ENCODE peak calls at places on chromosomes 3 and 15, in seven cellular contexts. U is naive thymus-derived CD4-positive, alpha-beta T cell; E is mesendoderm; L is cardiac muscle cell; R is hepatocyte; T is adipocyte; B is heart left ventricle. Y is an unnamed sample. For H3K36me3 and H3K27me3, the result is how much of the 10 kb centered on the place peaks cover.

GRCh38 chr15:78206326-78207109 is 27.8 kb downstream of the ACSBG1 start:
- DNase-seq in U (no peak), E (peak), L (no peak), R (peak), T (peak), B (no peak), Y (no peak)

GRCh38 chr15:30923429-30923828 is 19.7 kb downstream of the FAN1 start:
- DNase-seq in U (no peak), E (no peak), L (no peak), R (no peak), T (no peak), B (peak), Y (no peak)

GRCh38 chr3:50268703-50269451 is at the start of gene SEMA3B:
- DNase-seq in U (no peak), E (no peak), L (no peak), R (peak), T (peak), B (peak), Y (peak)

GRCh38 chr3:81425198-81425868 is 336.1 kb downstream of the GBE1 start:
- DNase-seq in U (no peak), E (peak), L (no peak), R (no peak), T (no peak), B (no peak), Y (no peak)

GRCh38 chr15:24956131-24956838 is 1.5 kb downstream of the SNRPN start:
- DNase-seq in U (peak), E (peak), L (peak), R (peak), T (peak), B (peak), Y (peak)

GRCh38 chr3:123488641-123489347 is 39.9 kb upstream of the ADCY5 start:
- DNase-seq in U (no peak), E (no peak), L (peak), R (no peak), T (no peak), B (no peak), Y (no peak)

GRCh38 chr3:39941941-39942340 is 132.5 kb downstream of the MYRIP start:
- DNase-seq in U (no peak), E (no peak), L (no peak), R (no peak), T (no peak), B (no peak), Y (no peak)

GRCh38 chr3:38614091-38614490 is 35.4 kb downstream of the SCN5A start:
- DNase-seq in U (no peak), E (no peak), L (no peak), R (no peak), T (no peak), B (no peak), Y (no peak)

GRCh38 chr3:12909710-12910109 is 68.3 kb upstream of the RPL32 start:
- DNase-seq in U (no peak), E (no peak), L (no peak), R (no peak), T (no peak), B (no peak), Y (no peak)

GRCh38 chr3:164365242-164365641 is 713.1 kb downstream of the SI start:
- DNase-seq in U (no peak), E (no peak), L (peak), R (no peak), T (peak), B (no peak), Y (no peak)

GRCh38 chr3:171768281-171768925 is 41.9 kb downstream of the PLD1 start:
- DNase-seq in U (no peak), E (no peak), L (no peak), R (no peak), T (no peak), B (no peak), Y (peak)

GRCh38 chr3:171775943-171776342 is 34.3 kb downstream of the PLD1 start:
- DNase-seq in U (no peak), E (no peak), L (no peak), R (no peak), T (no peak), B (no peak), Y (no peak)

GRCh38 chr3:171774516-171774915 is 35.8 kb downstream of the PLD1 start:
- DNase-seq in U (no peak), E (no peak), L (no peak), R (no peak), T (no peak), B (no peak), Y (no peak)

GRCh38 chr3:171772427-171773056 is 37.7 kb downstream of the PLD1 start:
- DNase-seq in U (no peak), E (peak), L (peak), R (peak), T (peak), B (peak), Y (peak)

DNA sequence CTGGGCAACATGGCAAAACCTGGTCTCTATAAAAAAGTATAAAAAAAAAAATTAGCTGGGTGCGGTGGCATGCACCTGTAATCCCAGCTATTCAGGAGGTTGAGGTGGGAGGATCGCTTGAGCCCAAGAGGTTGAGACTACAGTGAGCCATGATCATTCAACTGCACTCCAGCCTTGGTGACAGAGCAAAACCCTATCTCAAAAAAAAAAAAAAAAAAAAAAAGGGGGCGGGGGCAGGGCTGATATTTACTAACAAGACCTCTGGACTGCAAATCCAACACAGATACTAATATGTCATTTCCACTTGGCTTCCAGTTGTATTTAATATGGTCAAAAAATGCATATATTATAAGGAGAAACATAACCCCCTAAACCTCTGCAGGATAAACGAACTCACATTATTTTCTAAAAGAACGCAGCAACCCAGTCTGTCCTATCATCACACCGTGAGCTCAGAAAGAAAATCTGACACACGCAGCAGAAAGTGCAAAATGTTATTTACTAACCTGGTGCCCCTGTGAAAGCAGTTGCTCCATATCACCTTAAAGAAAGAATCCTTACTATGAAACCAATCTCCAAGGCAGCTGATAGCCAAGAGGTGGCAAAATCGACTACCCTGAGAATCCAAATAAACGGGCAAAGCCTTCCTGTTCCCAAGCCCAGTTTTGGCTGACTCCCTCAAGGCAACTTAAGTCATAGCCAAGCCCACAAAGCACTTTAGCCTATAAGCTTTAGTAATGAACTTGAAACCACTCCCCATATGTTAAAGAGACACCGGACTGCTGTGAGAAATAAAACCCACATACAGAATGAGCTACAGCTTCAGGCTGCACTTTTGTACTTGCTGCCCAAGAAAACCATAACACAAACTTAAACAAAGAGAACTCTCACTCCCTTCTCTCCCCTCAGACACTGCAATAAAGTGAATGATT is 39.3 kb downstream of the PLD1 start:
- DNase-seq in U (no peak), E (peak), L (peak), R (peak), T (peak), B (peak), Y (peak)
- H3K4me3 ChIP-seq in U (no peak), E (no peak), L (peak), R (peak), T (peak), B (peak), Y (no peak)

GRCh38 chr3:46991406-46992165 is 12.1 kb downstream of the NBEAL2 start:
- DNase-seq in U (no peak), E (no peak), L (no peak), R (no peak), T (no peak), B (no peak), Y (no peak)
- H3K36me3 ChIP-seq in U (under half), E (under half), L (under half), R (under half), T (under half), B (under half), Y (under half)

GRCh38 chr3:148863297-148863696 is 1.8 kb upstream of the CPA3 start:
- DNase-seq in U (no peak), E (no peak), L (no peak), R (no peak), T (no peak), B (no peak), Y (no peak)
- H3K27me3 ChIP-seq in U (under half), E (under half), L (half or more), R (under half), T (under half), B (under half), Y (under half)

DNA sequence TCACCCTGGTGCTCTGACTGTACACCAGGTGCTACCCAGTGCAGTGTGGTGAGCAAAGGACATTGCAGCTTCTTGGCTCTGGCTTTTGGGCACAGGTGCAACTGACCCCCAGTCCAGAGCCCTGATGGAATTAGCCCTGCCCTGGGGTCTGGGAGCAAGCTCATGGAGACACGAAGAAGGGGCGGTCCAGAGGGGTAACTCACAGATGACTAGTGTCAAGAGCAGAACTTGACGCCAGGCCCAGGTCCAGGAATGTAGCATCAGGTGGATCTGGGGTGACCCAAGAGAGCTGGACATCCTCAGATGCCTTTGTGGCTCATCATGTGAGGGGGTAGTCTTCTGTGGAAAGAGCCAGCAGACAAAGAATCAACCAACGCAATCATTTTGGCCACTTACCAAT is 88.9 kb downstream of the ASB7 start:
- DNase-seq in U (no peak), E (no peak), L (no peak), R (no peak), T (no peak), B (no peak), Y (no peak)
- H3K4me3 ChIP-seq in U (no peak), E (no peak), L (no peak), R (no peak), T (no peak), B (no peak), Y (no peak)

DNA sequence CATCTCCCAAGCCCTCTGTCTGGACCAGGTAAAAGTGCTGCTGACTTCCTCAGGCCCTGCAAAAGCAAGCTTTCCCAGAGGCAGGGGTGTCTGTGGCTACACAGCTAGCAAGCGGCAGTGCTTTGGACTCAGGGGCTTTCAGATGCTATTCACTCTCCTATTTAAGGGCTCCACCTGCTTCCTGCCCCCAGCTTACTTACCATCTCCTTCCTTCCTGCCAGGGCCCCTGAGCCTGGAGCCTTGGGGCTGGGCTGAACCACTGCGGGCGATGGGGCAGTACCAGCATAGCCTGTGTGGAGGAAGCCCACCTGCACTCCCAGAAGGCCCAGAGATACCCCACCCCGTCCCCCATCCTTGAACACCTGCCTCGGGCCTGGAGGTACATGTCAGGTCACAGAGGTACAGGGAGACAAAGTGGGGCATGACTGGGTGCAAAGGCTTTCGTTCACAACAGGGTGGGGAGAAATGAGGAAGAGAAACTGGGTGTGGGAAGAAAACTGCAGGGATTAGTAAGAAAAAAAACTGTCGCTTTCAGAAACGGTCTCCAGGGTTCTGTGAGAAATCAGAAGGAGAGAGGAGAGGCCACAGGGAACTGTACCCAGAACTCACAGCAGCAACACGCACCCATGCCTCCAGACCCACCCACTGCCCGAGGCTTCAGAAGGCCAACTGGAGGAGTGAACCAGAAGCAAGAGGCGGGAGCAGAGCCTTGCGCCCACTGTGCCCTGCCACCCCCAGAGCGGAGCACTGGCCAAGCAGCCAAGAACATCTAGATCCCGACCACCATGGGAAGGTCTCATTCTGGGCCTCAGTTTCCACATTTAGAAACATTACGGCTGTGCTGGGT is 49.5 kb downstream of the CCDC12 start:
- DNase-seq in U (no peak), E (no peak), L (no peak), R (peak), T (no peak), B (no peak), Y (peak)
- H3K36me3 ChIP-seq in U (under half), E (under half), L (under half), R (under half), T (half or more), B (under half), Y (under half)

DNA sequence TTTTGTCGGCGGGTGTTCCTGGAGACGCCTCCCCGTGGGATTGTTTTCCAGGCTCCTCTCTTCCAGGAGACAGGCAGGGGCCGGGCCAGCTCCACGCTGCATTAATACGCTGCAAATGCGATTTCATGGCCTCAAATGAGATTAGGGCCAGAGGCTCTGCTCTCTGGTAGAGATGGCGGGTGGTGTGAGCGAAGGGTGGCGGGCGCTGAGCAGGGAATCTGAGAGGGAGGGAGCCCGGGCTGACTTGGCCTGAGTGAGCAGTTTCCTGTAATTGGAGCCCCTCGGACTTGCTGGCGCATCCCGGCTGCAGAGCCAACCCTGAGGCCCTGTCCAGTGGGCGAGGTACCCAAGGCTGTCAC is 7.4 kb upstream of the CCDC33 start:
- DNase-seq in U (no peak), E (peak), L (peak), R (peak), T (no peak), B (no peak), Y (no peak)
- H3K27me3 ChIP-seq in U (under half), E (under half), L (under half), R (under half), T (under half), B (under half), Y (under half)

Y was measured in small intestine.